ENCODE peak calls at places on chromosomes 11 and 22, in four cellular contexts. J, E, L and X are unnamed samples.

GRCh38 chr11:20397281-20397680 is 9.8 kb downstream of the PRMT3 start:
- DNase-seq in J (no peak), E (peak), L (no peak), X (no peak)

GRCh38 chr11:44324222-44324621 is 14.3 kb upstream of the ALX4 start:
- DNase-seq in J (no peak), E (no peak), L (no peak), X (no peak)

GRCh38 chr11:45756384-45757010 is 48.5 kb upstream of the SLC35C1 start:
- DNase-seq in J (no peak), E (no peak), L (no peak), X (no peak)

GRCh38 chr11:44754876-44755552 is 28.3 kb downstream of the TSPAN18 start:
- DNase-seq in J (no peak), E (no peak), L (no peak), X (no peak)

GRCh38 chr22:36606659-36607058 is 77.7 kb upstream of the EIF3D start:
- DNase-seq in J (no peak), E (no peak), L (no peak), X (peak)

GRCh38 chr11:115264278-115264677 is 239.9 kb downstream of the CADM1 start:
- DNase-seq in J (no peak), E (no peak), L (no peak), X (no peak)

GRCh38 chr11:128515086-128515485 is 72.3 kb downstream of the ETS1 start:
- DNase-seq in J (no peak), E (no peak), L (no peak), X (no peak)

GRCh38 chr11:74703211-74703610 is 28.0 kb downstream of the CHRDL2 start:
- DNase-seq in J (no peak), E (no peak), L (no peak), X (no peak)

GRCh38 chr11:87299041-87299481 is 261.3 kb downstream of the TMEM135 start:
- DNase-seq in J (no peak), E (no peak), L (no peak), X (no peak)

GRCh38 chr11:64251986-64252837 is 882 bp downstream of the PLCB3 start:
- DNase-seq in J (peak), E (no peak), L (no peak), X (no peak)

GRCh38 chr11:64251722-64251985 is 324 bp downstream of the PLCB3 start:
- DNase-seq in J (no peak), E (no peak), L (no peak), X (no peak)

GRCh38 chr11:64250406-64250874 is 890 bp upstream of the PLCB3 start:
- DNase-seq in J (no peak), E (no peak), L (no peak), X (no peak)

GRCh38 chr11:64249563-64250405 is 1.5 kb upstream of the PLCB3 start:
- DNase-seq in J (no peak), E (no peak), L (no peak), X (no peak)

DNA sequence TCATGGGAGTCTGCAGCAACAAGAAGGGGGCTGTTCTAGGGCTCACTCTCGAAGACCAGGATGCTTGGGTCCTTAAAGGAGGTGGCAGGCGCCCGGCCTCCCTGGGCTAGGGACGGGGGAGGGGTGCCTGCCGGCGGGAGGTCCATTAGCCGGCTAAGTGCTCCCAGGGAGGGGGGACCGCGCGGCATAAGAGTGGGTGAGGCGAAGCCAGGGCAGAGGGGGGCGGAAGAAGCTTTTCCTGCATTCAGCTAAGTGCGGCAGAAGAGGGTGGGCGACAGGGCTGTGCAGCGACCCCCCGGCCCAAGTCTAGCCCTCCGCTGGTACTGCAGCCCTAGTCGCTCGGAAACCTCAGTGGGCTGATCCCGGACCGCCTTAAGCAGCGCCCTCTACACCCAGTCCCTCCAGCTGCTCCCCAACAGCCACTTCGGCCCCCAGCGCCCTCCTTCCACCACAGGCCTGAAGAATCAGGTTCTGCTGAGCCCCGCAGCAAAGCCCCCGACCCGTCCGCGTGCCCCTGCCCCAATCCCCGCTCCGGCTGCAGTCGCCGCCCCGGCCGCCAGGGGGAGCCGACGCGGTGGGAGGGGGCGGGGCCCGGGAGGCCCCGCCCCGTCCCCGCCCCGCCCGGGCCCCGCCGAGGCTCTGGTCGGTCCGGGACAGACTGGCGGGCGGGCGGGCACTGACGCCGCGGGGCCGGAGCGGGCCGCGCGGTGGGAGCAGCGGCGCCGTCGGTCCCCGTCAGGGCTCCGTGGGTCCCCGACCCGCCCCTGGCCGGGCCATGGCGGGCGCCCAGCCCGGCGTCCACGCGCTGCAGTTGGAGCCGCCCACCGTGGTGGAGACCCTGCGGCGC is at the start of gene PLCB3:
- DNase-seq in J (peak), E (no peak), L (no peak), X (peak)
- TF ChIP-seq POLR2A in J (no peak), E (peak), L (peak), X (no peak)

DNA sequence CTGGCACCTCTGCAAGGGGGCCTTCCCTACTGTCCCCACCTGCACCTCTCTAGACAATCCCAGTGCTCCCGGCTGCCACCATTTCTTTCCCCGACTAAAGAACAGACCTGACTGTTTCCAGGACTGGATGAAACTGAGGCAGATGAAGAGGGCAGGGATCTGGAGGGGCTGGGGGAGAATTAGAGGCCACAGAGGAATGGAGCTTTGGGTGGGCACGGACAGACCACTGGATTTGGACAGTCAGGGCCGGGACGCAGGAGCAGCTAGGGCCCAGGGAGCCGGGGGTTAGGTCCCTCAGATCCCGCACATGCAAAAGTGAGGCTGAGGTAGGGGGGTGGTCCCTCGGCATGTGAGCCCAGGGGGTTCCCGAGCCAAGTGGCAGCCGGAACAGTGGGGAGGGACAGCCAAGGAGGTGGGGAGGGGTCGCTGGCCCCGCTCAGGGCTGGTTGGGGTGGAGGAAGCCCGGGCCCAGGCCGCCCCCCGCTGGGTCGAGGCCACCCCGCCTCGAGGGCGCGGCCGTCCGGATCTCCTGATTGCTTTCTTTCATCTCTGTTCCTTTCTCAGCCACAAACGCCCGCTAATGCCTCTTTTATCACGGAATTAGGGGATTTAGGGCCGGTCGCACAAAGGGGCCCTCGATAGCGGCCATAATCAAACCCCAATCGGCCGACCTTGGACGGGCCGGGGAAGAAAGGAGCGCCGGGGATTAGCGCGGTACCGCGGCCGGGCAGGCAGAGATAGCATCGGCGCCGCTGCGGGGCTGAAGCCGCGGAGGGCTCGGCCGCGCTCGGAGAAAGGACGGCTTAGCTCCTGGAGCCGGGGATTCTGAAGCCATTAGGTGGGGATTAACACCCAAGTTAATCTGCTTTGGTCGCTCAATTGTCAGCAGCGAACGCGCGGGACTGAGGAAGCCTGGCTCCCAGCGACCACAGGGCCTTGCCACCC is 9.3 kb downstream of the SLC25A1 start:
- DNase-seq in J (no peak), E (no peak), L (no peak), X (no peak)
- H3K4me3 ChIP-seq in J (peak), E (no peak), L (no peak), X (peak)

GRCh38 chr11:21811572-21811971 is 381.3 kb upstream of the ANO5 start:
- DNase-seq in J (no peak), E (no peak), L (no peak), X (no peak)

GRCh38 chr11:21806982-21807749 is 385.7 kb upstream of the ANO5 start:
- DNase-seq in J (no peak), E (no peak), L (no peak), X (no peak)

GRCh38 chr11:21810650-21811049 is 382.2 kb upstream of the ANO5 start:
- DNase-seq in J (no peak), E (no peak), L (no peak), X (no peak)

GRCh38 chr11:21806508-21806907 is 386.4 kb upstream of the ANO5 start:
- DNase-seq in J (no peak), E (no peak), L (no peak), X (no peak)
- H3K27ac ChIP-seq in J (no peak), E (no peak), L (no peak), X (no peak)

GRCh38 chr22:41597635-41597953 is 8.0 kb upstream of the PMM1 start:
- DNase-seq in J (no peak), E (no peak), L (no peak), X (no peak)

GRCh38 chr22:41595703-41596102 is 6.1 kb upstream of the PMM1 start:
- DNase-seq in J (no peak), E (no peak), L (no peak), X (no peak)

GRCh38 chr22:41598891-41599635 is 9.4 kb upstream of the PMM1 start:
- DNase-seq in J (no peak), E (no peak), L (no peak), X (no peak)

GRCh38 chr22:41596776-41597634 is 7.4 kb upstream of the PMM1 start:
- DNase-seq in J (peak), E (no peak), L (peak), X (peak)

DNA sequence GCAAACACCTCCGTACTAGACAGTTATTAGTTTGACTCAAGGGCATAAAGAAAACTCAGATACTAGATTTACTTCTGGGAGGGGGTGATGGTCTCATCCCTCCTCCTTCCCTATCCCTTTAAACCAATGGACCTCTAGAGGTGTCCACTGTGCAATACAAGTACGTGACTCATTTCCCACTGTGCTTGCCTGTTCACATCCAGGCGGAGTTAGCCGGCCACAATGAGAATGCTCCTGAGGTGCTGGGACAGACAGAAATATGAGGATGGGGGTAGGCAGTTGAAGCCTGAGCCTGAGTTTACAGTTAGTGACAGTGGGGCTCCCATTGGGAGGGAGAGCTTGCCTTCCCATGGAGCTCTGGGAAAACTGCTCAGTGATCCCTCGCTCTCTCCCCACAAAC is 8.4 kb upstream of the PMM1 start:
- DNase-seq in J (no peak), E (no peak), L (no peak), X (no peak)
- TF ChIP-seq POLR2A in J (no peak), E (no peak), L (no peak), X (no peak)

GRCh38 chr22:37925311-37925710 is 19.2 kb downstream of the MICALL1 start:
- DNase-seq in J (no peak), E (no peak), L (no peak), X (no peak)
- H3K4me3 ChIP-seq in J (no peak), E (no peak), L (no peak), X (no peak)

GRCh38 chr11:118883004-118883367 is 706 bp upstream of the CXCR5 start:
- DNase-seq in J (no peak), E (no peak), L (no peak), X (no peak)

GRCh38 chr11:118883368-118884071 is at the start of gene CXCR5:
- DNase-seq in J (no peak), E (no peak), L (no peak), X (peak)

GRCh38 chr11:118884613-118885274 is 1.1 kb downstream of the CXCR5 start:
- DNase-seq in J (no peak), E (no peak), L (no peak), X (peak)

GRCh38 chr11:118881130-118881717 is 2.5 kb upstream of the CXCR5 start:
- DNase-seq in J (no peak), E (no peak), L (no peak), X (no peak)

DNA sequence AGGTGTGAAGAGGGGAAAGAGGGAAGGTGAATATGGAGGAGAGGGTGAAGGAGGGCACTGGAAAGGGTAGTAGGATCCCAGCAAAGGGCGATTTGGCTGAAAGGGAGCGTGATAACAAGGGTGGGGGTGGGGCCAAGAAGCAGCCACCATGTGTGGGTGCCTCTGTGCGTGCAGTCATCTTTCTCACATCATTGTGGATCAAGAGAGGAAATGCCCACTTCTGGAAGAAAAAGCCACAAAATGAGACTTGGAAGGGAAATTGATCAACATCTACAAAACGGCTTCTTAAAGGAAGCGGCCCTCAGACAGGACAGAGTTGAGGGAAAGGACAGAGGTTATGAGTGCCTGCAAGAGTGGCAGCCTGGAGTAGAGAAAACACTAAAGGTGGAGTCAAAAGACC is 1.2 kb upstream of the CXCR5 start:
- DNase-seq in J (no peak), E (no peak), L (no peak), X (no peak)
- H3K27ac ChIP-seq in J (no peak), E (no peak), L (no peak), X (peak)